ENCODE peak calls at places on chromosomes 6 and 20, in four cellular contexts. Z, N, S and A are unnamed samples.
A peak's percentile ranks its signal among the peaks of the same experiment; 100 is the strongest.

GRCh38 chr20:60086936-60087562 is 128.8 kb downstream of the CDH26 start:
- DNase-seq in Z (no peak), N (no peak), S (no peak), A (no peak)

GRCh38 chr6:80962382-80962781 is 790.1 kb downstream of the TENT5A start:
- DNase-seq in Z (no peak), N (no peak), S (no peak), A (no peak)

GRCh38 chr20:54075322-54075721 is 4.9 kb upstream of the BCAS1 start:
- DNase-seq in Z (no peak), N (no peak), S (no peak), A (no peak)

GRCh38 chr6:4133941-4134838 is 1.2 kb downstream of the ECI2 start:
- DNase-seq in Z (peak; percentile 57), N (peak; percentile 42), S (no peak), A (peak; percentile 52)

GRCh38 chr20:29326376-29327070 is 1930.9 kb upstream of the DEFB115 start:
- DNase-seq in Z (no peak), N (no peak), S (no peak), A (no peak)

GRCh38 chr20:57756921-57757320 is 47.1 kb upstream of the PMEPA1 start:
- DNase-seq in Z (no peak), N (no peak), S (no peak), A (no peak)

GRCh38 chr20:17542993-17543412 is 11.8 kb upstream of the BFSP1 start:
- DNase-seq in Z (no peak), N (no peak), S (no peak), A (no peak)

GRCh38 chr6:169038691-169039090 is 215.0 kb downstream of the THBS2 start:
- DNase-seq in Z (no peak), N (no peak), S (no peak), A (no peak)

DNA sequence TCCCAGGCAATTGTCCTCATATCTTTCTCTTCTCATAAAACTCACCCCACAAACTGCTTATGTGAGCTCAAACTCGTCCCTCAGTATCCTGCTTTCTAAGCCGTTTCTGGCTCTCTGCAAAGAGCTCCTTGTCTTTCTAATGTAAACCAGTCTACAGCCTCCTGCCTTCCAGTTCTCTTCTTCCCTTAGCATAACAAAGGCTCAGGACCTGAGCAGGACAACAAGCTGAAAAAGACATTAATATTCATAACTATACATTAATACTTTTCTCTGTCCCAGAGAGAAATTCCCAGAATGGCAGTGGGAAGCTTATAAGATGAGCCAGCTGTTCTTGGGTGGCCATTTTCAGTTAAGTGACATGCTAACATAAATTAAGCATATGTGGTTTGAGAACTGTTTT is 207.0 kb upstream of the TCF21 start:
- DNase-seq in Z (no peak), N (no peak), S (no peak), A (no peak)
- TF ChIP-seq CREM in Z (no peak), N (no peak), S (no peak), A (no peak)

GRCh38 chr20:37423545-37423944 is 77.6 kb downstream of the SRC start:
- DNase-seq in Z (no peak), N (no peak), S (no peak), A (no peak)

GRCh38 chr20:37424062-37424851 is 78.3 kb downstream of the SRC start:
- DNase-seq in Z (no peak), N (no peak), S (no peak), A (no peak)

GRCh38 chr20:37426106-37426505 is 80.2 kb downstream of the SRC start:
- DNase-seq in Z (no peak), N (no peak), S (no peak), A (no peak)

GRCh38 chr20:37426978-37427377 is 81.0 kb downstream of the SRC start:
- DNase-seq in Z (no peak), N (no peak), S (no peak), A (no peak)

DNA sequence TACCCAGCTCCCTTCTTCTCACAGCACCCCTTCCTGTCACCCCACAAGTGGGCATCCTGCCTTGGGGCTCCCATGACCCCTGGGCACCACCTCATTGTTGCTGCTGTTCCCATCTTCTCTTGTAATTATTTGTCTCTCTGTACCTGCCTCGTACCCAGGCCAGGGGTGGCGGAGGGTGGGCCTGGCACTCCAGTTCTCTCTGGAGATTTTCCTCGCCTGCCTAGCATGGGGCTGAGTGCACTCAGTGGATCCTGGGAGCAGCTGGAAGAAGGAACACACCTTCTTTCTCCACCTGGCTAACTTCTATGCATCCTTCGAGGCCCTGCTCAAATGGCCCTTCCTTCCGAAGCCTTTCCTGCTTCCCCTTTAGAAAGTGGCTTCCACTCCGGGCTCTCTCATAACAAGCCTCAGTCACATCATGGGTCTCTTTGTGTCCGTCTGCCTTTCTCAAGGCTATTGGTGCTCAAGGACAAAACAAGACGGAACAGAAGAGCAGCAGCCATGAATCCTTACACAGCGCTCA is 79.2 kb downstream of the SRC start:
- DNase-seq in Z (no peak), N (no peak), S (no peak), A (no peak)
- TF ChIP-seq CREM in Z (no peak), N (no peak), S (no peak), A (no peak)

DNA sequence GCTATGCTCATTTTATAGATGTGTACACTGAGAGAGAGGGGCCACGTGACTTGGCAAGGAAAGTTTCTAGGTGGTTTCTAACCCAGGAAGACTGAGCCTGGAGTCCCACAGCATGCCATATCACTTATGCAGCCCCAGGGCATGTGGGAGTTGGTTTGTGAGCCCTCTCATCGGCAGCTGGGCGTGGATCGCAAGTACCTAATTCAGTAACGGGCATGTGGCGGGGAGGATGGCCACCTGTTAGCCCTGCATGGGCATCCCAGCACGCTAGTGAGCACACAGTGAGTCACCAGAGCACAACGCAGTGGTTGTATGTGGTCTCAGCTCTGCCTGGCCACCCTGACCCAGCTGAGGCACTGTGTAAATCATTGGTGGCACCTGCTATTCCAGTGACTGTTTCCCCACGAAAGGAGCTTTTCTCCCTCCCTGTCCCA is 88.3 kb downstream of the NINL start:
- DNase-seq in Z (no peak), N (no peak), S (no peak), A (no peak)
- TF ChIP-seq CREM in Z (no peak), N (no peak), S (no peak), A (no peak)

GRCh38 chr6:49551866-49552129 is 1.3 kb downstream of the C6orf141 start:
- DNase-seq in Z (no peak), N (no peak), S (no peak), A (no peak)

GRCh38 chr6:49551126-49551865 is 828 bp downstream of the C6orf141 start:
- DNase-seq in Z (no peak), N (peak; percentile 38), S (no peak), A (no peak)

GRCh38 chr6:49552596-49552995 is 2.1 kb downstream of the C6orf141 start:
- DNase-seq in Z (no peak), N (no peak), S (no peak), A (no peak)

GRCh38 chr6:49555951-49556350 is 5.5 kb downstream of the C6orf141 start:
- DNase-seq in Z (no peak), N (no peak), S (no peak), A (no peak)

DNA sequence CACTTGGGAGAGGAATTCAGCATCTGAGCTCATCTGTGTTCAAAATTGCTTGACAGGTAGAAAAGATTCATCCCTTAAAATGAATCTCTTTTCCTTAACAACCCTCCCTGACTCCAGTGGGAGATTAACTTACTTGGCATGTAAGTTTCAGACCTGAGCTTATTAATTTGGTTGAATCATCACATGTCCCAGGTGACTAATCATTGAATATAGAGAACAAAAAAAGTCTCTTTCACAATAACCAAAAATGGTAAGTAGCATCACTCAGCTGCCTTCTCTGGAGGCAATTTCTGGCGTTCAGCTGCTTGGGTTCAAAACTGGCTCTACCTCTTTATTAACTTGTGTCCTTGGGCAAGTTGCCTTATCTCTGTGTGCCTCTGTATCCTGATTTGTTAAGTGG is 2.9 kb downstream of the C6orf141 start:
- DNase-seq in Z (no peak), N (no peak), S (no peak), A (no peak)
- TF ChIP-seq CREM in Z (no peak), N (no peak), S (no peak), A (no peak)

GRCh38 chr20:21713901-21714296 is 8.4 kb downstream of the PAX1 start:
- DNase-seq in Z (no peak), N (peak; percentile 45), S (no peak), A (no peak)

GRCh38 chr20:21715193-21715881 is 9.9 kb downstream of the PAX1 start:
- DNase-seq in Z (no peak), N (no peak), S (no peak), A (no peak)

GRCh38 chr20:21714297-21715192 is 9.1 kb downstream of the PAX1 start:
- DNase-seq in Z (no peak), N (peak; percentile 58), S (no peak), A (no peak)

DNA sequence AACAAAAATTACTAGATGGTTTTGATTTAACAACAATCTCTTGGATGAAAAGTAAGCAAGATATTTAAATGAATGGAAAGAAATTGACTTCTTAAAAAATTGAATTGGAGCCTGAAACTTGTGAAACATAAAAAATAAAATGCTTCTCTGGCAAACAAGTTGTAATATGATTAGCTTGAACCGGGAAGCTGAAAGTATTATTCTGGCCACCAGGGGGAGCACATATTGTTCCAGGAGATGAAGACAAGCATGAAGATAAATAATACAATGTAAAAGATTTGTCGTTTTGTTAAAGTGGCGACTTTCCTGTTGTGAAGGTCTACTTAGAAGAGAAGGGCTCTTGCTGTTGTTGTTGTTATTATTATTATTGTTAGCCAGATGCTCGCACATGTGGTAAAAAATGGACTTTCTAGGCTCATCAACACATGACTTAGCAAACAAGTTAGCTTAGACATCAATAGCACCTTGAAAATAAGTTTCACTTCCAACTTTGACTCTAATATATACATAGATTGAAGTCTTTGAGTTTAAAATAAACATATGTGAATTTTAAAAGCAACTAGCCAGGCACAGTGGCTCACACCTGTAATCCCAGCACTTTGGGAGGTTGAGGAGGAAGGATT is 14.2 kb downstream of the PAX1 start:
- DNase-seq in Z (peak; percentile 68), N (peak; percentile 74), S (peak; percentile 12), A (peak; percentile 53)
- TF ChIP-seq CREM in Z (no peak), N (no peak), S (no peak), A (no peak)

DNA sequence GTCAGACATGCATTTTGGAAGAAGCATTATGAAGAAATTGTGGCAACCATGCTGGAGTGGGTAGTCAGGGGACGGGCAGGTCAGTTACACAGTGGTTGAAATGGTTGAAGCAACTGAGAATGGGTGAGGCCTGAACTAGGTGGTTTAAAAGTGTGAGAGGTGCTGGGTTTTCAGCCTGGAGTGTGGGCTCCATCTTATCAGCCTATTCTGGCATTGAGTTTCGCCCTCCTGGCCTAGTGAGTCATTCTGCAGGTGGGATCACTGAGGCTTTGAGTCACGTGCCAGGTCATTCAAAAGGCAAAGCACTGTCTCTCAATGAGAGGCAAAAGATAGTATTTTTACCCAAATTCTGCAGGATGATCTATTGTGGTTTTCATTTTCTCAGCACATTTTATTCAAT is 181.9 kb upstream of the CHD6 start:
- DNase-seq in Z (no peak), N (no peak), S (no peak), A (no peak)
- TF ChIP-seq CREM in Z (no peak), N (no peak), S (no peak), A (no peak)

GRCh38 chr6:15638373-15638772 is 24.5 kb downstream of the DTNBP1 start:
- DNase-seq in Z (peak; percentile 33), N (no peak), S (no peak), A (no peak)

GRCh38 chr6:15643542-15643941 is 19.3 kb downstream of the DTNBP1 start:
- DNase-seq in Z (no peak), N (no peak), S (no peak), A (no peak)

GRCh38 chr6:15644904-15645303 is 17.9 kb downstream of the DTNBP1 start:
- DNase-seq in Z (no peak), N (no peak), S (no peak), A (no peak)

DNA sequence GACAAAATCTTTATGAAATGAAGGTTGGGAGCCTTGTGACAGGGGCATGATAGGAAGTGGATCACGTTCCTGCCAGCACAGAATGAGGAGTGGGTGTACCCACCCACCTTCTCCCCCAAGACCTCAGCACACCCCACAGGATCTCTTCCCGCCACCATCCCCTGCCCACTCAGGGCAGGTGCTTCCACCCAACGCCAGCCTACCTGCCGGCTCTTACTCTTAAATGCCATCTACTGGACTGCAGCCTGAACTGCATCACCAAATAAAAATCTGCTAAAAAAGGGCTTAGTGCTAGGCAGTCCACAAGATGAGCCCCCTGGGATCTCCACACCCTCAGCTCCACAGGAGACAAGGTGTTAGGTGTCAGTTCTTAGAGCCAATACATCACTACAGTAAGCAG is 20.6 kb downstream of the DTNBP1 start:
- DNase-seq in Z (peak; percentile 21), N (peak; percentile 42), S (no peak), A (peak; percentile 37)
- TF ChIP-seq CREM in Z (no peak), N (no peak), S (no peak), A (no peak)